ENCODE peak calls at places on chromosome 14, in eight cellular contexts. X, C, W, A, L, G, S and U are unnamed samples.

GRCh38 chr14:94816113-94816512 is 46.2 kb upstream of the GSC start:
- DNase-seq in A (no peak), X (no peak), W (no peak), C (no peak), L (no peak), G (no peak), S (no peak), U (no peak)

GRCh38 chr14:93926873-93927571 is at the start of gene FAM181A:
- DNase-seq in A (peak), C (no peak), S (no peak), G (peak), L (no peak), W (no peak), X (no peak), U (no peak)

GRCh38 chr14:58107947-58108552 is 44.0 kb downstream of the ARMH4 start:
- DNase-seq in G (no peak), A (peak), L (peak), S (peak), W (peak), X (no peak), C (no peak), U (no peak)

GRCh38 chr14:100621806-100622205 is 34.6 kb upstream of the BEGAIN start:
- DNase-seq in G (no peak), A (no peak), C (no peak), L (no peak), X (no peak), S (no peak), W (no peak), U (no peak)

GRCh38 chr14:36671149-36671548 is 9.5 kb downstream of the PAX9 start:
- DNase-seq in X (no peak), L (no peak), S (no peak), W (no peak), C (no peak), G (no peak), A (no peak), U (no peak)

GRCh38 chr14:26839481-26839880 is 241.6 kb upstream of the NOVA1 start:
- DNase-seq in S (no peak), L (no peak), A (no peak), C (no peak), W (no peak), G (no peak), X (no peak), U (no peak)

GRCh38 chr14:96575233-96575632 is 73.1 kb downstream of the PAPOLA start:
- DNase-seq in X (no peak), S (no peak), G (no peak), C (no peak), L (no peak), W (no peak), A (no peak), U (no peak)

GRCh38 chr14:51216602-51217001 is 23.4 kb upstream of the TMX1 start:
- DNase-seq in L (no peak), A (no peak), C (no peak), W (no peak), G (no peak), S (no peak), X (no peak), U (no peak)

GRCh38 chr14:69715725-69716482 is 51.0 kb upstream of the SRSF5 start:
- DNase-seq in A (no peak), G (peak), L (peak), X (no peak), W (peak), C (no peak), S (no peak), U (no peak)

GRCh38 chr14:32896979-32897723 is 41.5 kb upstream of the NPAS3 start:
- DNase-seq in G (no peak), L (no peak), S (no peak), A (no peak), W (no peak), X (no peak), C (no peak), U (no peak)

GRCh38 chr14:65360144-65360784 is 52.3 kb upstream of the FUT8 start:
- DNase-seq in W (no peak), C (no peak), G (no peak), L (no peak), X (no peak), A (no peak), S (no peak), U (no peak)

GRCh38 chr14:50116221-50116956 is at the start of gene VCPKMT:
- DNase-seq in L (peak), S (peak), A (peak), C (peak), X (peak), W (peak), G (peak), U (peak)

GRCh38 chr14:64763801-64764511 is 59.7 kb downstream of the PLEKHG3 start:
- DNase-seq in A (peak), S (no peak), G (no peak), L (peak), W (no peak), C (no peak), X (no peak), U (no peak)

GRCh38 chr14:77641207-77641533 is 24.7 kb upstream of the SPTLC2 start:
- DNase-seq in C (no peak), S (no peak), X (no peak), L (no peak), G (no peak), A (no peak), W (no peak), U (no peak)

GRCh38 chr14:102008891-102009290 is 44.5 kb downstream of the DYNC1H1 start:
- DNase-seq in G (no peak), L (no peak), S (no peak), A (peak), W (no peak), X (no peak), C (no peak), U (no peak)

GRCh38 chr14:21227150-21227549 is 42.1 kb downstream of the HNRNPC start:
- DNase-seq in X (no peak), W (no peak), C (no peak), A (no peak), L (no peak), S (no peak), G (no peak), U (no peak)

GRCh38 chr14:73426877-73427276 is 31.5 kb downstream of the NUMB start:
- DNase-seq in G (no peak), S (no peak), C (no peak), A (no peak), W (no peak), L (no peak), X (no peak), U (no peak)

GRCh38 chr14:23605931-23606585 is 27.5 kb upstream of the JPH4 start:
- DNase-seq in L (no peak), C (no peak), S (no peak), X (no peak), A (no peak), W (no peak), G (no peak), U (no peak)

GRCh38 chr14:53640695-53641094 is 315.9 kb downstream of the BMP4 start:
- DNase-seq in X (no peak), L (no peak), S (no peak), G (no peak), W (no peak), A (no peak), C (no peak), U (no peak)

GRCh38 chr14:26385302-26385701 is 212.5 kb downstream of the NOVA1 start:
- DNase-seq in X (no peak), C (no peak), A (no peak), S (no peak), G (no peak), W (no peak), L (no peak), U (no peak)

GRCh38 chr14:36522347-36522971 is 2.4 kb upstream of the NKX2-1 start:
- DNase-seq in G (no peak), C (no peak), A (peak), L (no peak), W (no peak), X (no peak), S (no peak), U (no peak)

GRCh38 chr14:104582649-104583048 is 3.1 kb downstream of the C14orf180 start:
- DNase-seq in X (no peak), S (no peak), A (no peak), G (no peak), C (no peak), W (no peak), L (no peak), U (no peak)

GRCh38 chr14:22388669-22389625 is 200.1 kb downstream of the DAD1 start:
- DNase-seq in S (no peak), G (peak), W (no peak), C (no peak), X (no peak), A (no peak), L (peak), U (peak)

GRCh38 chr14:36974985-36975384 is 197.4 kb downstream of the SLC25A21 start:
- DNase-seq in L (no peak), S (no peak), G (no peak), W (no peak), X (no peak), C (no peak), A (no peak), U (no peak)

GRCh38 chr14:89388853-89389252 is 28.2 kb downstream of the FOXN3 start:
- DNase-seq in C (no peak), X (no peak), W (no peak), A (no peak), G (no peak), S (no peak), L (no peak), U (no peak)

GRCh38 chr14:56899829-56900228 is 89.5 kb upstream of the OTX2 start:
- DNase-seq in A (no peak), X (no peak), G (no peak), C (no peak), L (no peak), W (no peak), S (peak), U (no peak)

GRCh38 chr14:33062476-33062875 is 123.8 kb downstream of the NPAS3 start:
- DNase-seq in L (no peak), S (no peak), A (no peak), G (no peak), X (no peak), C (no peak), W (no peak), U (no peak)

GRCh38 chr14:55850803-55851202 is 267.4 kb upstream of the PELI2 start:
- DNase-seq in L (no peak), X (no peak), C (no peak), A (no peak), S (no peak), G (no peak), W (no peak), U (no peak)

GRCh38 chr14:74980746-74981661 is 21.7 kb upstream of the EIF2B2 start:
- DNase-seq in G (no peak), W (no peak), A (peak), L (no peak), S (no peak), X (no peak), C (no peak), U (no peak)

GRCh38 chr14:77920312-77920711 is 120.4 kb downstream of the ADCK1 start:
- DNase-seq in C (no peak), S (no peak), L (no peak), A (no peak), W (no peak), G (no peak), X (no peak), U (no peak)

GRCh38 chr14:77375973-77376372 is 921 bp downstream of the TMED8 start:
- DNase-seq in C (no peak), A (no peak), W (no peak), G (no peak), S (no peak), L (no peak), X (no peak), U (no peak)